ENCODE peak calls at places on chromosomes 5 and 9, in four cellular contexts. H is SK-N-SH treated with all-trans-retinoic acid at 6 μM for 48 hours; X is omental fat pad; D is activated CD8-positive, alpha-beta T cell treated with anti-CD3 and anti-CD28 coated beads for 36 hours. V is an unnamed sample.
A peak's percentile ranks its signal among the peaks of the same experiment; 100 is the strongest.

GRCh38 chr5:72107874-72108199 is 562 bp downstream of the MAP1B start:
- ATAC-seq in X (peak; percentile 35), D (peak; percentile 53), H (peak; percentile 30), V (no peak)

GRCh38 chr9:89243296-89244061 is 64.9 kb upstream of the SHC3 start:
- ATAC-seq in X (no peak), H (no peak), D (no peak), V (no peak)

GRCh38 chr9:101480386-101480785 is 44.8 kb upstream of the ALDOB start:
- ATAC-seq in H (no peak), X (no peak), D (no peak), V (no peak)

GRCh38 chr9:113712053-113712452 is 164.1 kb upstream of the ZNF618 start:
- ATAC-seq in X (no peak), D (no peak), H (peak; percentile 82), V (no peak)

GRCh38 chr9:121454972-121455371 is 44.7 kb downstream of the GGTA1 start:
- ATAC-seq in X (no peak), D (peak; percentile 58), H (no peak), V (no peak)

GRCh38 chr5:129506092-129506491 is 46.0 kb downstream of the ADAMTS19 start:
- ATAC-seq in H (no peak), D (no peak), X (no peak), V (no peak)

GRCh38 chr5:54013556-54014157 is 296.7 kb downstream of the ARL15 start:
- ATAC-seq in D (peak; percentile 96), H (no peak), X (no peak), V (peak; percentile 94)

GRCh38 chr9:130731355-130731754 is 37.8 kb downstream of the EXOSC2 start:
- ATAC-seq in H (no peak), X (no peak), D (no peak), V (no peak)

GRCh38 chr9:100111235-100111634 is 12.2 kb downstream of the INVS start:
- ATAC-seq in D (no peak), H (peak; percentile 99), X (peak; percentile 96), V (no peak)

GRCh38 chr5:71573611-71574010 is 13.5 kb upstream of the MCCC2 start:
- ATAC-seq in H (no peak), X (no peak), D (no peak), V (no peak)

GRCh38 chr9:97564291-97565175 is 63.1 kb downstream of the TMOD1 start:
- ATAC-seq in D (no peak), X (peak; percentile 39), H (peak; percentile 92), V (no peak)

GRCh38 chr5:169024426-169024825 is 276.5 kb downstream of the SLIT3 start:
- ATAC-seq in X (no peak), D (no peak), H (no peak), V (no peak)

GRCh38 chr5:91170266-91170665 is 212.9 kb downstream of the ARRDC3 start:
- ATAC-seq in D (peak; percentile 83), X (no peak), H (no peak), V (peak; percentile 97)

GRCh38 chr5:172505840-172506638 is 51.7 kb upstream of the SH3PXD2B start:
- ATAC-seq in H (no peak), X (no peak), D (no peak), V (no peak)

GRCh38 chr9:94929373-94929764 is 202.9 kb downstream of the AOPEP start:
- ATAC-seq in X (no peak), D (no peak), H (no peak), V (no peak)

GRCh38 chr9:122076773-122077172 is 16.3 kb downstream of the TTLL11 start:
- ATAC-seq in D (no peak), H (no peak), X (no peak), V (no peak)

GRCh38 chr5:57243286-57244137 is 69.7 kb downstream of the GPBP1 start:
- ATAC-seq in X (no peak), D (peak; percentile 80), H (no peak), V (peak; percentile 57)

GRCh38 chr5:68478306-68479091 is 262.9 kb downstream of the PIK3R1 start:
- ATAC-seq in H (no peak), X (peak; percentile 76), D (no peak), V (no peak)

GRCh38 chr5:105885266-105885665 is 1785.5 kb downstream of the EFNA5 start:
- ATAC-seq in D (no peak), X (no peak), H (no peak), V (no peak)

GRCh38 chr9:8718121-8718725 is 918.6 kb upstream of the DMAC1 start:
- ATAC-seq in X (peak; percentile 57), D (no peak), H (no peak), V (no peak)

GRCh38 chr9:16718952-16719351 is 151.5 kb downstream of the BNC2 start:
- ATAC-seq in X (no peak), H (no peak), D (no peak), V (no peak)

GRCh38 chr9:112149171-112149570 is 25.9 kb downstream of the SUSD1 start:
- ATAC-seq in H (no peak), X (no peak), D (no peak), V (no peak)

GRCh38 chr5:132905938-132906337 is 32.5 kb downstream of the LEAP2 start:
- ATAC-seq in D (no peak), X (no peak), H (no peak), V (no peak)